ENCODE peak calls at places on chromosomes 13 and 19, in ten cellular contexts. One of them, this sample, is unnamed.

GRCh38 chr13:72145383-72145782 is 278.4 kb upstream of the DACH1 start:
- DNase-seq in AG09319: no peak
- DNase-seq in lower leg skin: no peak
- DNase-seq in psoas muscle: no peak
- DNase-seq in SK-N-SH: no peak
- DNase-seq in astrocyte of the spinal cord: no peak
- DNase-seq in esophagus squamous epithelium: no peak
- DNase-seq in right lobe of liver: no peak
- DNase-seq in fibroblast of lung: no peak
- DNase-seq in left lung: no peak
- DNase-seq in this sample: no peak

GRCh38 chr13:33543631-33544030 is 258.1 kb upstream of the STARD13 start:
- DNase-seq in AG09319: no peak
- DNase-seq in lower leg skin: no peak
- DNase-seq in psoas muscle: no peak
- DNase-seq in SK-N-SH: no peak
- DNase-seq in astrocyte of the spinal cord: no peak
- DNase-seq in esophagus squamous epithelium: no peak
- DNase-seq in right lobe of liver: no peak
- DNase-seq in fibroblast of lung: peak
- DNase-seq in left lung: no peak
- DNase-seq in this sample: no peak

GRCh38 chr13:93325303-93326297 is 99.0 kb downstream of the GPC6 start:
- DNase-seq in AG09319: no peak
- DNase-seq in lower leg skin: no peak
- DNase-seq in psoas muscle: no peak
- DNase-seq in SK-N-SH: peak
- DNase-seq in astrocyte of the spinal cord: no peak
- DNase-seq in esophagus squamous epithelium: no peak
- DNase-seq in right lobe of liver: no peak
- DNase-seq in fibroblast of lung: no peak
- DNase-seq in left lung: no peak
- DNase-seq in this sample: no peak

GRCh38 chr19:13610042-13610691 is 103.9 kb upstream of the CACNA1A start:
- DNase-seq in AG09319: no peak
- DNase-seq in lower leg skin: no peak
- DNase-seq in psoas muscle: no peak
- DNase-seq in SK-N-SH: no peak
- DNase-seq in astrocyte of the spinal cord: no peak
- DNase-seq in esophagus squamous epithelium: no peak
- DNase-seq in right lobe of liver: no peak
- DNase-seq in fibroblast of lung: no peak
- DNase-seq in left lung: no peak
- DNase-seq in this sample: peak

GRCh38 chr13:35797244-35797643 is 320.8 kb upstream of the MAB21L1 start:
- DNase-seq in AG09319: no peak
- DNase-seq in lower leg skin: no peak
- DNase-seq in psoas muscle: no peak
- DNase-seq in SK-N-SH: no peak
- DNase-seq in astrocyte of the spinal cord: no peak
- DNase-seq in esophagus squamous epithelium: no peak
- DNase-seq in right lobe of liver: no peak
- DNase-seq in fibroblast of lung: no peak
- DNase-seq in left lung: no peak
- DNase-seq in this sample: no peak

GRCh38 chr19:4375620-4376228 is 24.6 kb downstream of the SH3GL1 start:
- DNase-seq in AG09319: no peak
- DNase-seq in lower leg skin: no peak
- DNase-seq in psoas muscle: peak
- DNase-seq in SK-N-SH: peak
- DNase-seq in astrocyte of the spinal cord: peak
- DNase-seq in esophagus squamous epithelium: no peak
- DNase-seq in right lobe of liver: no peak
- DNase-seq in fibroblast of lung: peak
- DNase-seq in left lung: no peak
- DNase-seq in this sample: peak

GRCh38 chr19:27796073-27796472 is 1416.9 kb downstream of the UQCRFS1 start:
- DNase-seq in AG09319: no peak
- DNase-seq in lower leg skin: no peak
- DNase-seq in psoas muscle: no peak
- DNase-seq in SK-N-SH: no peak
- DNase-seq in astrocyte of the spinal cord: no peak
- DNase-seq in esophagus squamous epithelium: no peak
- DNase-seq in right lobe of liver: no peak
- DNase-seq in fibroblast of lung: no peak
- DNase-seq in left lung: no peak
- DNase-seq in this sample: no peak

GRCh38 chr19:4662020-4662695 is 8.0 kb downstream of the MYDGF start:
- DNase-seq in AG09319: no peak
- DNase-seq in lower leg skin: no peak
- DNase-seq in psoas muscle: no peak
- DNase-seq in SK-N-SH: no peak
- DNase-seq in astrocyte of the spinal cord: no peak
- DNase-seq in esophagus squamous epithelium: no peak
- DNase-seq in right lobe of liver: no peak
- DNase-seq in fibroblast of lung: no peak
- DNase-seq in left lung: no peak
- DNase-seq in this sample: no peak

GRCh38 chr19:14089662-14090508 is 666 bp downstream of the SAMD1 start:
- DNase-seq in AG09319: no peak
- DNase-seq in lower leg skin: no peak
- DNase-seq in psoas muscle: peak
- DNase-seq in SK-N-SH: peak
- DNase-seq in astrocyte of the spinal cord: peak
- DNase-seq in esophagus squamous epithelium: no peak
- DNase-seq in right lobe of liver: peak
- DNase-seq in fibroblast of lung: peak
- DNase-seq in left lung: peak
- DNase-seq in this sample: peak

GRCh38 chr13:91357613-91358383 is 10.3 kb downstream of the MIR17HG start:
- DNase-seq in AG09319: no peak
- DNase-seq in lower leg skin: no peak
- DNase-seq in psoas muscle: no peak
- DNase-seq in SK-N-SH: no peak
- DNase-seq in astrocyte of the spinal cord: no peak
- DNase-seq in esophagus squamous epithelium: no peak
- DNase-seq in right lobe of liver: no peak
- DNase-seq in fibroblast of lung: no peak
- DNase-seq in left lung: no peak
- DNase-seq in this sample: no peak

GRCh38 chr13:45402641-45403040 is 15.5 kb downstream of the SLC25A30 start:
- DNase-seq in AG09319: no peak
- DNase-seq in lower leg skin: no peak
- DNase-seq in psoas muscle: no peak
- DNase-seq in SK-N-SH: no peak
- DNase-seq in astrocyte of the spinal cord: no peak
- DNase-seq in esophagus squamous epithelium: no peak
- DNase-seq in right lobe of liver: no peak
- DNase-seq in fibroblast of lung: no peak
- DNase-seq in left lung: no peak
- DNase-seq in this sample: no peak

GRCh38 chr19:42324655-42325307 is 654 bp upstream of the MEGF8 start:
- DNase-seq in AG09319: no peak
- DNase-seq in lower leg skin: no peak
- DNase-seq in psoas muscle: no peak
- DNase-seq in SK-N-SH: no peak
- DNase-seq in astrocyte of the spinal cord: no peak
- DNase-seq in esophagus squamous epithelium: no peak
- DNase-seq in right lobe of liver: peak
- DNase-seq in fibroblast of lung: no peak
- DNase-seq in left lung: no peak
- DNase-seq in this sample: peak

GRCh38 chr13:110600980-110601379 is 14.4 kb upstream of the NAXD start:
- DNase-seq in AG09319: no peak
- DNase-seq in lower leg skin: no peak
- DNase-seq in psoas muscle: no peak
- DNase-seq in SK-N-SH: no peak
- DNase-seq in astrocyte of the spinal cord: no peak
- DNase-seq in esophagus squamous epithelium: no peak
- DNase-seq in right lobe of liver: no peak
- DNase-seq in fibroblast of lung: no peak
- DNase-seq in left lung: no peak
- DNase-seq in this sample: no peak

GRCh38 chr19:1999856-2000515 is 15.5 kb downstream of the BTBD2 start:
- DNase-seq in AG09319: no peak
- DNase-seq in lower leg skin: no peak
- DNase-seq in psoas muscle: no peak
- DNase-seq in SK-N-SH: no peak
- DNase-seq in astrocyte of the spinal cord: no peak
- DNase-seq in esophagus squamous epithelium: no peak
- DNase-seq in right lobe of liver: no peak
- DNase-seq in fibroblast of lung: no peak
- DNase-seq in left lung: no peak
- DNase-seq in this sample: no peak

GRCh38 chr19:11254662-11255061 is 7.7 kb downstream of the DOCK6 start:
- DNase-seq in AG09319: no peak
- DNase-seq in lower leg skin: no peak
- DNase-seq in psoas muscle: no peak
- DNase-seq in SK-N-SH: no peak
- DNase-seq in astrocyte of the spinal cord: no peak
- DNase-seq in esophagus squamous epithelium: no peak
- DNase-seq in right lobe of liver: no peak
- DNase-seq in fibroblast of lung: no peak
- DNase-seq in left lung: no peak
- DNase-seq in this sample: no peak
- TF ChIP-seq CTCF in AG09319: no peak
- TF ChIP-seq CTCF in lower leg skin: no peak
- TF ChIP-seq CTCF in psoas muscle: no peak
- TF ChIP-seq CTCF in SK-N-SH: peak
- TF ChIP-seq CTCF in astrocyte of the spinal cord: no peak
- TF ChIP-seq CTCF in esophagus squamous epithelium: no peak
- TF ChIP-seq CTCF in right lobe of liver: peak
- TF ChIP-seq CTCF in fibroblast of lung: no peak
- TF ChIP-seq CTCF in left lung: no peak
- TF ChIP-seq CTCF in this sample: no peak

DNA sequence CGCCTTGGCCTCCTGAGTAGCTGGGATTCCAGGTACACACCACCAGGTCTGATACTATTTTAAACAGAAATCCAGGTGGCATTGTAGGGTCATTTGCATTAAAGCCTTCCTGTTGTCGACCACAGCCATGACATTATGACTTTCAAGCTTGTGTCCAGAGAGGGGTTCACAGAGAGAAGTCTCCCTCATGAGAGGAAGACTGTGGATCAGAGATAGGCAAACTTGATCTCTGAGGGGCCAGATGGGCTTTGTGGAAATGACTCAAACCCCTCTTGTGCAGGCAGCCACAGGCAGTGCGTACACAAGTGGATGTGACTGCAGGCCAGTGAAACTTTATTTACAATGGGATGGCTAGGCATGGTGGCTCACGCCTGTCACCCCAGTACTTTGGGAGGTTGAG is 27.8 kb upstream of the F2RL3 start:
- DNase-seq in AG09319: no peak
- DNase-seq in lower leg skin: no peak
- DNase-seq in psoas muscle: no peak
- DNase-seq in SK-N-SH: no peak
- DNase-seq in astrocyte of the spinal cord: no peak
- DNase-seq in esophagus squamous epithelium: no peak
- DNase-seq in right lobe of liver: no peak
- DNase-seq in fibroblast of lung: no peak
- DNase-seq in left lung: peak
- DNase-seq in this sample: no peak
- TF ChIP-seq CTCF in AG09319: no peak
- TF ChIP-seq CTCF in lower leg skin: no peak
- TF ChIP-seq CTCF in psoas muscle: no peak
- TF ChIP-seq CTCF in SK-N-SH: no peak
- TF ChIP-seq CTCF in astrocyte of the spinal cord: no peak
- TF ChIP-seq CTCF in esophagus squamous epithelium: no peak
- TF ChIP-seq CTCF in right lobe of liver: no peak
- TF ChIP-seq CTCF in fibroblast of lung: no peak
- TF ChIP-seq CTCF in left lung: no peak
- TF ChIP-seq CTCF in this sample: no peak

DNA sequence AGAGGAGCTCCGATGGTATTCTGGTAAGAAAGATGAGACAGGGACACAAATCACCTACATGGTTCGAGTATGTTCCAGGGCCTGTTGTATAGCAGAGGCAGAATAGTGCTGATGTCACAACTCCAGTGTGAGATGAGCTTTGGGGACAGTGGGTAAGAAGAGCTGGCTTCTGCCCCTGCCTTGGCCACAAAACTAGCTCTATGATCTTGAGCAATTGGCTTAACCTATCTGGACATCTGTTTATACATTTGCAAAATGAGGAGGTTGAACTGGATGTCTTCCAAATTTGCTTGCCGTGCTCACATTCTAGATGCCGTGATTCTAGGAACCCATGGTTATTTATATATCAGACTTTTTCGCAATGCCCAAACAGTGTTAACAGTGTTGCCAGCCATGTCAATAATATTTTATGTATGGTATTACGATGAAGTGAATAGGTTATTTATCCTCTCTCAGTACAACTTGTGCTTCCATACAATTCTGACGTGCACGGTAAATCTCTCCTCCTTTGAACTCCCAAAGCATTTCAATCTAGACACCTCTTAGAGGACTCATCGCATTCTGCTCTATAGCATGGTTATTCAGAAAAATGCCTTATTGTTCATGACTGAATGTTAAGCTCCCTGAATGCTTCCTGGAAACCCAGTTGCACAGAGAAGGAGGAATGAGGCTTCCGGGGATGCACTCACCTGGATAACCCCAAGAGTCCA is 316.0 kb downstream of the FOXO1 start:
- DNase-seq in AG09319: no peak
- DNase-seq in lower leg skin: no peak
- DNase-seq in psoas muscle: peak
- DNase-seq in SK-N-SH: no peak
- DNase-seq in astrocyte of the spinal cord: no peak
- DNase-seq in esophagus squamous epithelium: no peak
- DNase-seq in right lobe of liver: no peak
- DNase-seq in fibroblast of lung: peak
- DNase-seq in left lung: no peak
- DNase-seq in this sample: no peak
- TF ChIP-seq CTCF in AG09319: no peak
- TF ChIP-seq CTCF in lower leg skin: no peak
- TF ChIP-seq CTCF in psoas muscle: no peak
- TF ChIP-seq CTCF in SK-N-SH: no peak
- TF ChIP-seq CTCF in astrocyte of the spinal cord: no peak
- TF ChIP-seq CTCF in esophagus squamous epithelium: no peak
- TF ChIP-seq CTCF in right lobe of liver: no peak
- TF ChIP-seq CTCF in fibroblast of lung: no peak
- TF ChIP-seq CTCF in left lung: no peak
- TF ChIP-seq CTCF in this sample: no peak

DNA sequence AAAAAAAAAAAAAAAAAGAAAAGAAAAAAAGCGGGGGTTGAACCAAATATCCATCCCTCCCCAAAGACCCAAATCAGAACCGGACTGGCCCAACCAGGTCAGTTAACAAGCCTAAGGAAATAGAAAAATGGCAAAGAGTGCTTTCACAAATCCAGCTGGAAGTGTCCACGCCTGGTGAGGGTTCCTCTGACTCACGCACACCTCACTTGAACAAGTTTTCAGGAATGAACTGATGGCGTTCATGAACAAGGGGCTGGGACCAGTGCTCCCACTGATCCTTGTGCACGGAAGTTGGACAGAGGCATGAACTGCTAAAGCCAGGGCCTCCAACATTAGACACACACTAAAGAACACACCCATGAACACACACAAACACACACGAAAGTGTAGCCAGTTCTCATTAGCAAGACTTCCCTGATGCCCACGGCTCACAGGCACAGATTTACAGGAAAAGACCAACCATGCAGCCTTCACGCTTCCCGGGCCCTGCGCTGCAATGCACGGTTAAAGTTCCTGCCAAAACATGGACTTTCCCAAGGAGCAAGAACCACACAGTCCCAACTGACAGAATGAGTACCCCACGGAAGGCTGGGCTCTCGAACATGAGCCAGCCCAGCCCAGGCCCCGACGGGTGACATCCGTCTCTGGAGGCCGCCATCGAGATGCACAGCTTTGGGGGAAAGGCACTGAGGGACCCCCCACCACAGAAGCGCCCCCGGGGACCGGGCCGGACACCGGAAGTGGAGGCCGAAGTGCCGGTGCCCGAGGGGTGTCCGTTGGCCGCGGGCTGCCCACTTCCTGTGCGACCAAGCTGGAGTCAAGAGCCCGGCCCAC is 870 bp downstream of the DNMT1 start:
- DNase-seq in AG09319: no peak
- DNase-seq in lower leg skin: peak
- DNase-seq in psoas muscle: no peak
- DNase-seq in SK-N-SH: no peak
- DNase-seq in astrocyte of the spinal cord: peak
- DNase-seq in esophagus squamous epithelium: no peak
- DNase-seq in right lobe of liver: no peak
- DNase-seq in fibroblast of lung: peak
- DNase-seq in left lung: peak
- DNase-seq in this sample: peak
- TF ChIP-seq CTCF in AG09319: no peak
- TF ChIP-seq CTCF in lower leg skin: no peak
- TF ChIP-seq CTCF in psoas muscle: no peak
- TF ChIP-seq CTCF in SK-N-SH: no peak
- TF ChIP-seq CTCF in astrocyte of the spinal cord: no peak
- TF ChIP-seq CTCF in esophagus squamous epithelium: no peak
- TF ChIP-seq CTCF in right lobe of liver: no peak
- TF ChIP-seq CTCF in fibroblast of lung: no peak
- TF ChIP-seq CTCF in left lung: no peak
- TF ChIP-seq CTCF in this sample: no peak

This sample was measured in pancreas.